ENCODE peak calls at places on chromosome 18, in four cellular contexts. One of them, this sample, is unnamed.

GRCh38 chr18:46433121-46433826 is 223.7 kb downstream of the LOXHD1 start:
- DNase-seq in mucosa of gallbladder: no peak
- DNase-seq in NCI-H146: no peak
- DNase-seq in activated CD8-positive, alpha-beta memory T cell treated with anti-CD3 and anti-CD28 coated beads for 4 hours: no peak
- DNase-seq in this sample: no peak

GRCh38 chr18:1357724-1358123 is 453.1 kb downstream of the ADCYAP1 start:
- DNase-seq in NCI-H146: no peak
- DNase-seq in activated CD8-positive, alpha-beta memory T cell treated with anti-CD3 and anti-CD28 coated beads for 4 hours: no peak
- DNase-seq in mucosa of gallbladder: no peak
- DNase-seq in this sample: no peak

GRCh38 chr18:7497081-7497480 is 70.0 kb upstream of the PTPRM start:
- DNase-seq in activated CD8-positive, alpha-beta memory T cell treated with anti-CD3 and anti-CD28 coated beads for 4 hours: no peak
- DNase-seq in mucosa of gallbladder: no peak
- DNase-seq in NCI-H146: no peak
- DNase-seq in this sample: no peak

GRCh38 chr18:4599312-4599711 is 144.2 kb upstream of the DLGAP1 start:
- DNase-seq in NCI-H146: no peak
- DNase-seq in mucosa of gallbladder: no peak
- DNase-seq in activated CD8-positive, alpha-beta memory T cell treated with anti-CD3 and anti-CD28 coated beads for 4 hours: no peak
- DNase-seq in this sample: no peak

GRCh38 chr18:11839556-11839955 is 11.7 kb upstream of the CHMP1B start:
- DNase-seq in mucosa of gallbladder: no peak
- DNase-seq in activated CD8-positive, alpha-beta memory T cell treated with anti-CD3 and anti-CD28 coated beads for 4 hours: no peak
- DNase-seq in NCI-H146: no peak
- DNase-seq in this sample: no peak

GRCh38 chr18:10563886-10564285 is 38.1 kb downstream of the NAPG start:
- DNase-seq in mucosa of gallbladder: no peak
- DNase-seq in NCI-H146: no peak
- DNase-seq in activated CD8-positive, alpha-beta memory T cell treated with anti-CD3 and anti-CD28 coated beads for 4 hours: no peak
- DNase-seq in this sample: peak

GRCh38 chr18:25282922-25283703 is 68.9 kb downstream of the ZNF521 start:
- DNase-seq in mucosa of gallbladder: no peak
- DNase-seq in activated CD8-positive, alpha-beta memory T cell treated with anti-CD3 and anti-CD28 coated beads for 4 hours: no peak
- DNase-seq in NCI-H146: no peak
- DNase-seq in this sample: no peak

GRCh38 chr18:24055878-24056277 is 41.3 kb downstream of the TTC39C start:
- DNase-seq in NCI-H146: peak
- DNase-seq in mucosa of gallbladder: no peak
- DNase-seq in activated CD8-positive, alpha-beta memory T cell treated with anti-CD3 and anti-CD28 coated beads for 4 hours: no peak
- DNase-seq in this sample: no peak

GRCh38 chr18:58714259-58714658 is 43.0 kb downstream of the MALT1 start:
- DNase-seq in mucosa of gallbladder: no peak
- DNase-seq in activated CD8-positive, alpha-beta memory T cell treated with anti-CD3 and anti-CD28 coated beads for 4 hours: no peak
- DNase-seq in NCI-H146: no peak
- DNase-seq in this sample: no peak

GRCh38 chr18:63099848-63100625 is 219.5 kb downstream of the BCL2 start:
- DNase-seq in NCI-H146: peak
- DNase-seq in activated CD8-positive, alpha-beta memory T cell treated with anti-CD3 and anti-CD28 coated beads for 4 hours: no peak
- DNase-seq in mucosa of gallbladder: peak
- DNase-seq in this sample: no peak